ENCODE peak calls at places on chromosome 12, in five cellular contexts. X, J, L, D and Q are unnamed samples.

GRCh38 chr12:115451785-115452736 is 768.1 kb upstream of the TBX3 start:
- DNase-seq in L (peak), X (peak), J (peak), D (no peak), Q (peak)

GRCh38 chr12:130661501-130662255 is 54.4 kb downstream of the RIMBP2 start:
- DNase-seq in D (no peak), L (peak), X (no peak), J (no peak), Q (no peak)

GRCh38 chr12:118498171-118498570 is 121.8 kb downstream of the SUDS3 start:
- DNase-seq in L (no peak), D (peak), X (no peak), J (no peak), Q (no peak)

GRCh38 chr12:2057041-2057792 is 4.4 kb downstream of the CACNA1C start:
- DNase-seq in D (no peak), L (peak), X (peak), J (peak), Q (peak)

GRCh38 chr12:19026035-19026434 is 103.5 kb upstream of the PLEKHA5 start:
- DNase-seq in L (no peak), X (no peak), D (no peak), J (no peak), Q (no peak)

GRCh38 chr12:26113194-26113654 is 11.6 kb downstream of the BHLHE41 start:
- DNase-seq in X (peak), D (no peak), L (no peak), J (no peak), Q (no peak)

GRCh38 chr12:31749024-31749704 is 20.3 kb upstream of the AMN1 start:
- DNase-seq in X (peak), L (peak), D (peak), J (no peak), Q (no peak)

GRCh38 chr12:38898001-38898684 is 7.2 kb downstream of the CPNE8 start:
- DNase-seq in J (no peak), X (no peak), D (peak), L (peak), Q (no peak)

GRCh38 chr12:120190985-120191480 is 3.5 kb downstream of the GCN1 start:
- DNase-seq in J (no peak), L (no peak), D (no peak), X (no peak), Q (no peak)

GRCh38 chr12:42102720-42103119 is 42.0 kb downstream of the GXYLT1 start:
- DNase-seq in L (no peak), D (no peak), J (no peak), X (no peak), Q (no peak)

GRCh38 chr12:29157486-29157946 is 8.4 kb downstream of the FAR2 start:
- DNase-seq in X (no peak), L (no peak), J (no peak), D (no peak), Q (no peak)

GRCh38 chr12:10968765-10969456 is 17.8 kb downstream of the TAS2R50 start:
- DNase-seq in L (no peak), X (peak), D (no peak), J (no peak), Q (no peak)

GRCh38 chr12:93583993-93584392 is 11.5 kb downstream of the SOCS2 start:
- DNase-seq in D (no peak), J (no peak), X (no peak), L (no peak), Q (no peak)

GRCh38 chr12:121413917-121414316 is 14.0 kb downstream of the RNF34 start:
- DNase-seq in J (no peak), X (no peak), D (no peak), L (no peak), Q (no peak)

GRCh38 chr12:3071107-3071506 is 6.1 kb upstream of the TSPAN9 start:
- DNase-seq in J (no peak), L (peak), X (no peak), D (peak), Q (no peak)

GRCh38 chr12:3988519-3989217 is 115.5 kb upstream of the PARP11 start:
- DNase-seq in D (no peak), L (no peak), J (no peak), X (no peak), Q (no peak)

GRCh38 chr12:124039276-124039675 is 66.3 kb downstream of the ZNF664 start:
- DNase-seq in L (no peak), D (no peak), J (no peak), X (peak), Q (no peak)

GRCh38 chr12:50597200-50598195 is 92.7 kb downstream of the DIP2B start:
- DNase-seq in X (peak), J (no peak), D (peak), L (no peak), Q (no peak)

GRCh38 chr12:53067993-53068770 is 11.0 kb downstream of the SPRYD3 start:
- DNase-seq in J (no peak), L (no peak), D (no peak), X (no peak), Q (no peak)
- H2BK12ac ChIP-seq in J (no peak), L (no peak), D (no peak), X (no peak), Q (no peak)

DNA sequence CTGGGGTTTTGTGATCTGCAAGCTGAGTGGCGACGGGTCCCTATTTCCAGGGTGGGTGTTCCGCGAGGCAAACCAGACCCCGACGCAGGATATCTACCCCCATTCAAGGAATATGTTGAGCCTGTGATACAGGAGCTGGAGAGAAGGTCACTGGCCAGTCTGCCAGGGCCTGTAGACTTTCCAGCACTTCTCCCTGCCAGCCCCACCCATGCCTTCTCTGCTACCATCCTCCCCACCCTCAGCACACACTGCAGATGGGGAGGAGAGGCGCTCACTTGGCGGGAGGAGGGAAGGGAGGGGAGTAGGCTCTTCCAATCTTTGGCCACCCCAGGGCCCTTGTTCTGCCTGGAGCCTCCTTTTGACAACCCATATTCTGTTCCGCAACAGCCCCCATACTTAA is 102.5 kb upstream of the MAP1LC3B2 start:
- DNase-seq in J (no peak), X (peak), D (no peak), L (no peak), Q (no peak)
- H3K23ac ChIP-seq in J (no peak), X (no peak), D (no peak), L (no peak), Q (no peak)

GRCh38 chr12:95265765-95266164 is 48.2 kb downstream of the VEZT start:
- DNase-seq in D (no peak), L (no peak), J (no peak), X (no peak), Q (no peak)

GRCh38 chr12:95261109-95261508 is 43.5 kb downstream of the VEZT start:
- DNase-seq in J (no peak), D (no peak), X (no peak), L (no peak), Q (no peak)

GRCh38 chr12:95259368-95259767 is 41.8 kb downstream of the VEZT start:
- DNase-seq in X (no peak), L (no peak), D (no peak), J (no peak), Q (no peak)

GRCh38 chr12:95266250-95266649 is 48.6 kb downstream of the VEZT start:
- DNase-seq in L (no peak), D (no peak), J (no peak), X (no peak), Q (no peak)

DNA sequence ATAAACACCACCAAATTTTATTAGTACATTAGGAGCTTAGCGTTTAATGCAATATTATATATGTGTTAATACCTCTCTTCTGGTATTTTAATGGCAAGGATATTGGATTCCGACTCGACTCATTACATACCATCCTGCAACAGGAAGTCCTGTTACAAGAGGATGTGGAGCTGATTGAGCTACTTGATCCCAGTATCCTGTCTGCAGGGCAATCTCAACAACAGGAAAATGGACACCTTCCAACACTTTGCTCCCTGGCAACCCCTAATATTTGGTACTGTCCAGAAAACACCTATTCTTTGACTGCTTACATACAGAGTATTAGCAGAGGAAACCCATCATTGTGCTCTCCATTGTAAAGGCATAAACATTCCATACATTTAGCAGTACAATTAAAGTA is 45.2 kb downstream of the VEZT start:
- DNase-seq in X (no peak), L (no peak), J (no peak), D (no peak), Q (no peak)
- H2BK12ac ChIP-seq in X (no peak), L (no peak), J (no peak), D (no peak), Q (no peak)

DNA sequence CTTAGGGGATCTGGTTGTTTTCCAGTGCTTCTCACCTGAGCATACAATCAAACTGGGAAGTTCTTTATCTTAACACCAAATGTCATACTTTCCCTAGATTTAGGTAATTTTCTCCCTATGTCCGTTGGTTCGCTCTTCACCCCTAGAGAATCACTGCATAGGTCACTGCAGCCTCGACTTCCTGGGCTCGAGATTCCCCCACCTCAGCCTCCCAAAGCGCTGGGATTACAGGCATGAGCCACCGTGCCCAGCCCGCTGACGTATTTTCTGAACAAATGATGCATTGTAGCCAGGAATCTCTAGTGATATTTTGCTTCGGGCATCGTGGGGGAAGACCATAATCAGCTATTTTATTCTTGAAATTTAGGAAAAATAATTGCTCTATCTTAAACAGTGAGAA is 1.1 kb upstream of the RPL41 start:
- DNase-seq in X (no peak), D (peak), J (no peak), L (peak), Q (no peak)
- H3K23ac ChIP-seq in X (no peak), D (no peak), J (no peak), L (no peak), Q (no peak)

GRCh38 chr12:113835913-113836312 is 130.2 kb downstream of the RBM19 start:
- DNase-seq in J (no peak), L (no peak), D (no peak), X (no peak), Q (no peak)

GRCh38 chr12:113837059-113837458 is 129.1 kb downstream of the RBM19 start:
- DNase-seq in J (no peak), L (no peak), X (no peak), D (no peak), Q (no peak)

GRCh38 chr12:113837528-113838296 is 128.4 kb downstream of the RBM19 start:
- DNase-seq in X (no peak), J (no peak), D (no peak), L (no peak), Q (no peak)

GRCh38 chr12:113833422-113833821 is 132.7 kb downstream of the RBM19 start:
- DNase-seq in D (no peak), J (no peak), X (no peak), L (no peak), Q (no peak)

GRCh38 chr12:113835433-113835832 is 130.7 kb downstream of the RBM19 start:
- DNase-seq in J (no peak), D (no peak), L (no peak), X (no peak), Q (no peak)
- H2BK12ac ChIP-seq in J (no peak), D (no peak), L (no peak), X (no peak), Q (peak)